ENCODE peak calls at places on chromosomes 7 and 10, in six cellular contexts. D is KG1; A is fibroblast of villous mesenchyme; E is NCI-H1105 treated with DMSO at 0.1 percent for 48 hours; V is activated naive CD4-positive, alpha-beta T cell; W is Right ventricle myocardium superior. T is an unnamed sample.

GRCh38 chr10:112908507-112908906 is 41.5 kb upstream of the TCF7L2 start:
- DNase-seq in E (no peak), V (no peak), W (no peak), D (peak; percentile 20), A (no peak), T (no peak)

GRCh38 chr7:155371884-155372781 is 74.5 kb downstream of the INSIG1 start:
- DNase-seq in V (no peak), A (no peak), E (no peak), W (peak; percentile 42), D (no peak), T (no peak)

GRCh38 chr10:43076876-43077420 is at the start of gene RET:
- DNase-seq in W (peak; percentile 71), V (no peak), E (no peak), A (no peak), D (no peak), T (peak; percentile 72)

GRCh38 chr7:30914611-30915601 is 3.3 kb downstream of the AQP1 start:
- DNase-seq in V (no peak), A (peak; percentile 42), W (no peak), D (no peak), E (no peak), T (no peak)

GRCh38 chr7:35787925-35788324 is 12.9 kb upstream of the SEPTIN7 start:
- DNase-seq in W (no peak), E (no peak), D (no peak), A (no peak), V (no peak), T (no peak)

GRCh38 chr7:117230276-117231046 is 92.4 kb downstream of the WNT2 start:
- DNase-seq in V (no peak), D (no peak), E (no peak), A (peak; percentile 99), W (no peak), T (no peak)

GRCh38 chr7:112162161-112163020 is 43.8 kb downstream of the DOCK4 start:
- DNase-seq in V (no peak), D (no peak), A (peak; percentile 34), E (peak; percentile 65), W (peak; percentile 54), T (no peak)

GRCh38 chr10:62082729-62083412 is 181.4 kb downstream of the ARID5B start:
- DNase-seq in A (peak; percentile 66), W (no peak), E (no peak), D (peak; percentile 52), V (peak; percentile 15), T (peak; percentile 40)

GRCh38 chr7:50594734-50595537 is 29.7 kb upstream of the DDC start:
- DNase-seq in E (no peak), D (no peak), W (no peak), A (no peak), V (no peak), T (no peak)

GRCh38 chr7:149865437-149865836 is 8.3 kb upstream of the ATP6V0E2 start:
- DNase-seq in W (no peak), V (peak; percentile 59), D (no peak), A (no peak), E (no peak), T (no peak)

GRCh38 chr10:110074298-110074697 is 66.5 kb downstream of the ADD3 start:
- DNase-seq in A (peak; percentile 41), W (no peak), V (no peak), E (no peak), D (no peak), T (no peak)

GRCh38 chr10:51083280-51083986 is 9.1 kb downstream of the PRKG1 start:
- DNase-seq in A (no peak), E (no peak), W (no peak), D (no peak), V (no peak), T (no peak)

GRCh38 chr7:152459724-152460251 is 24.0 kb upstream of the KMT2C start:
- DNase-seq in D (peak; percentile 81), E (peak; percentile 82), A (peak; percentile 59), V (no peak), W (peak; percentile 52), T (no peak)

GRCh38 chr10:117365612-117366011 is 9.6 kb downstream of the PDZD8 start:
- DNase-seq in D (peak; percentile 19), A (no peak), E (peak; percentile 62), W (no peak), V (no peak), T (no peak)

GRCh38 chr10:105797234-105797890 is 1156.3 kb downstream of the SORCS3 start:
- DNase-seq in V (no peak), E (peak; percentile 47), W (no peak), D (no peak), A (peak; percentile 11), T (peak; percentile 4)

GRCh38 chr7:121020652-121021051 is 32.1 kb downstream of the CPED1 start:
- DNase-seq in V (no peak), W (no peak), A (peak; percentile 86), D (no peak), E (no peak), T (no peak)

GRCh38 chr7:111413796-111414195 is 148.5 kb downstream of the IMMP2L start:
- DNase-seq in D (no peak), A (no peak), W (peak; percentile 54), E (no peak), V (no peak), T (no peak)

GRCh38 chr7:40697653-40698052 is 562.8 kb downstream of the SUGCT start:
- DNase-seq in V (no peak), A (no peak), D (no peak), W (no peak), E (no peak), T (no peak)

GRCh38 chr10:124126711-124127385 is 33.5 kb upstream of the CHST15 start:
- DNase-seq in D (no peak), A (no peak), W (no peak), E (no peak), V (no peak), T (no peak)

GRCh38 chr7:131557521-131558385 is 1.3 kb upstream of the PODXL start:
- DNase-seq in D (no peak), A (no peak), W (peak; percentile 63), E (no peak), V (no peak), T (no peak)

GRCh38 chr10:131795761-131796160 is 105.0 kb upstream of the PPP2R2D start:
- DNase-seq in V (no peak), A (no peak), E (no peak), W (no peak), D (no peak), T (no peak)

GRCh38 chr7:20217193-20217948 is at the start of gene MACC1:
- DNase-seq in W (peak; percentile 34), A (no peak), V (no peak), E (peak; percentile 16), D (peak; percentile 76), T (peak; percentile 99)

GRCh38 chr10:131842351-131843088 is 58.3 kb upstream of the PPP2R2D start:
- DNase-seq in A (no peak), D (no peak), W (no peak), E (no peak), V (no peak), T (no peak)

GRCh38 chr7:105655901-105656380 is 74.6 kb upstream of the EFCAB10 start:
- DNase-seq in V (no peak), D (no peak), W (no peak), A (no peak), E (no peak), T (no peak)

GRCh38 chr10:52742723-52743122 is 29.9 kb downstream of the MBL2 start:
- DNase-seq in A (no peak), D (no peak), W (no peak), V (no peak), E (no peak), T (no peak)